ENCODE peak calls at places on chromosomes 16 and 17, in four cellular contexts. One of them, this sample, is unnamed.

GRCh38 chr16:68257906-68258800 is 6.2 kb upstream of the SLC7A6 start:
- DNase-seq in Daoy: peak; percentile 67
- DNase-seq in GF-D8: peak; percentile 85
- DNase-seq in stimulated activated CD4-positive, alpha-beta T cell treated with anti-CD3 and anti-CD28 coated beads, Interleukin-4, amount 100 ng/mL, for 24 hours: no peak
- DNase-seq in this sample: no peak

GRCh38 chr17:32350662-32351418 is 883 bp downstream of the ZNF207 start:
- DNase-seq in Daoy: peak; percentile 49
- DNase-seq in GF-D8: peak; percentile 15
- DNase-seq in stimulated activated CD4-positive, alpha-beta T cell treated with anti-CD3 and anti-CD28 coated beads, Interleukin-4, amount 100 ng/mL, for 24 hours: peak; percentile 51
- DNase-seq in this sample: no peak

GRCh38 chr16:82062645-82063058 is 27.6 kb downstream of the HSD17B2 start:
- DNase-seq in Daoy: no peak
- DNase-seq in GF-D8: no peak
- DNase-seq in stimulated activated CD4-positive, alpha-beta T cell treated with anti-CD3 and anti-CD28 coated beads, Interleukin-4, amount 100 ng/mL, for 24 hours: no peak
- DNase-seq in this sample: peak; percentile 52

GRCh38 chr16:19578378-19578851 is 22.9 kb downstream of the VPS35L start:
- DNase-seq in Daoy: no peak
- DNase-seq in GF-D8: no peak
- DNase-seq in stimulated activated CD4-positive, alpha-beta T cell treated with anti-CD3 and anti-CD28 coated beads, Interleukin-4, amount 100 ng/mL, for 24 hours: no peak
- DNase-seq in this sample: no peak

GRCh38 chr16:78310990-78311561 is 211.6 kb downstream of the WWOX start:
- DNase-seq in Daoy: peak; percentile 88
- DNase-seq in GF-D8: no peak
- DNase-seq in stimulated activated CD4-positive, alpha-beta T cell treated with anti-CD3 and anti-CD28 coated beads, Interleukin-4, amount 100 ng/mL, for 24 hours: no peak
- DNase-seq in this sample: no peak

GRCh38 chr16:89984215-89984614 is 35.0 kb downstream of the DBNDD1 start:
- DNase-seq in Daoy: no peak
- DNase-seq in GF-D8: no peak
- DNase-seq in stimulated activated CD4-positive, alpha-beta T cell treated with anti-CD3 and anti-CD28 coated beads, Interleukin-4, amount 100 ng/mL, for 24 hours: no peak
- DNase-seq in this sample: no peak

GRCh38 chr16:48231675-48232214 is 12.4 kb upstream of the LONP2 start:
- DNase-seq in Daoy: peak; percentile 27
- DNase-seq in GF-D8: no peak
- DNase-seq in stimulated activated CD4-positive, alpha-beta T cell treated with anti-CD3 and anti-CD28 coated beads, Interleukin-4, amount 100 ng/mL, for 24 hours: peak; percentile 24
- DNase-seq in this sample: no peak

GRCh38 chr17:65942592-65942991 is 249.3 kb downstream of the CEP112 start:
- DNase-seq in Daoy: no peak
- DNase-seq in GF-D8: no peak
- DNase-seq in stimulated activated CD4-positive, alpha-beta T cell treated with anti-CD3 and anti-CD28 coated beads, Interleukin-4, amount 100 ng/mL, for 24 hours: no peak
- DNase-seq in this sample: no peak

GRCh38 chr17:20925954-20926353 is 116.9 kb downstream of the USP22 start:
- DNase-seq in Daoy: no peak
- DNase-seq in GF-D8: no peak
- DNase-seq in stimulated activated CD4-positive, alpha-beta T cell treated with anti-CD3 and anti-CD28 coated beads, Interleukin-4, amount 100 ng/mL, for 24 hours: no peak
- DNase-seq in this sample: no peak

GRCh38 chr16:30139895-30140481 is 17.0 kb upstream of the MAPK3 start:
- DNase-seq in Daoy: no peak
- DNase-seq in GF-D8: no peak
- DNase-seq in stimulated activated CD4-positive, alpha-beta T cell treated with anti-CD3 and anti-CD28 coated beads, Interleukin-4, amount 100 ng/mL, for 24 hours: no peak
- DNase-seq in this sample: no peak

GRCh38 chr16:4800290-4801041 is 2.0 kb downstream of the ROGDI start:
- DNase-seq in Daoy: no peak
- DNase-seq in GF-D8: peak; percentile 95
- DNase-seq in stimulated activated CD4-positive, alpha-beta T cell treated with anti-CD3 and anti-CD28 coated beads, Interleukin-4, amount 100 ng/mL, for 24 hours: no peak
- DNase-seq in this sample: peak; percentile 54

GRCh38 chr17:48555183-48555615 is 10.3 kb upstream of the HOXB2 start:
- DNase-seq in Daoy: peak; percentile 36
- DNase-seq in GF-D8: no peak
- DNase-seq in stimulated activated CD4-positive, alpha-beta T cell treated with anti-CD3 and anti-CD28 coated beads, Interleukin-4, amount 100 ng/mL, for 24 hours: no peak
- DNase-seq in this sample: no peak

GRCh38 chr17:6603746-6604325 is 36.7 kb downstream of the KIAA0753 start:
- DNase-seq in Daoy: no peak
- DNase-seq in GF-D8: no peak
- DNase-seq in stimulated activated CD4-positive, alpha-beta T cell treated with anti-CD3 and anti-CD28 coated beads, Interleukin-4, amount 100 ng/mL, for 24 hours: no peak
- DNase-seq in this sample: no peak

GRCh38 chr16:72847187-72848044 is 200.5 kb downstream of the ZFHX3 start:
- DNase-seq in Daoy: peak; percentile 25
- DNase-seq in GF-D8: peak; percentile 18
- DNase-seq in stimulated activated CD4-positive, alpha-beta T cell treated with anti-CD3 and anti-CD28 coated beads, Interleukin-4, amount 100 ng/mL, for 24 hours: no peak
- DNase-seq in this sample: no peak

GRCh38 chr17:39209317-39210092 is 9.4 kb downstream of the RPL19 start:
- DNase-seq in Daoy: peak; percentile 51
- DNase-seq in GF-D8: no peak
- DNase-seq in stimulated activated CD4-positive, alpha-beta T cell treated with anti-CD3 and anti-CD28 coated beads, Interleukin-4, amount 100 ng/mL, for 24 hours: peak; percentile 74
- DNase-seq in this sample: no peak

GRCh38 chr17:33086041-33086440 is 94.4 kb downstream of the SPACA3 start:
- DNase-seq in Daoy: no peak
- DNase-seq in GF-D8: no peak
- DNase-seq in stimulated activated CD4-positive, alpha-beta T cell treated with anti-CD3 and anti-CD28 coated beads, Interleukin-4, amount 100 ng/mL, for 24 hours: no peak
- DNase-seq in this sample: no peak

GRCh38 chr16:25257504-25257955 is at the start of gene ZKSCAN2:
- DNase-seq in Daoy: peak; percentile 92
- DNase-seq in GF-D8: peak; percentile 71
- DNase-seq in stimulated activated CD4-positive, alpha-beta T cell treated with anti-CD3 and anti-CD28 coated beads, Interleukin-4, amount 100 ng/mL, for 24 hours: peak; percentile 83
- DNase-seq in this sample: peak; percentile 93

GRCh38 chr17:75241143-75241430 is 20.3 kb downstream of the GGA3 start:
- DNase-seq in Daoy: no peak
- DNase-seq in GF-D8: no peak
- DNase-seq in stimulated activated CD4-positive, alpha-beta T cell treated with anti-CD3 and anti-CD28 coated beads, Interleukin-4, amount 100 ng/mL, for 24 hours: no peak
- DNase-seq in this sample: no peak

GRCh38 chr16:76278976-76279375 is 1.8 kb downstream of the CNTNAP4 start:
- DNase-seq in Daoy: peak; percentile 12
- DNase-seq in GF-D8: no peak
- DNase-seq in stimulated activated CD4-positive, alpha-beta T cell treated with anti-CD3 and anti-CD28 coated beads, Interleukin-4, amount 100 ng/mL, for 24 hours: no peak
- DNase-seq in this sample: no peak

This sample was measured in left lobe of liver.